ENCODE peak calls at places on chromosomes 13 and 19, in ten cellular contexts. Z, T, E, X, Q, K, U, S, V and G are unnamed samples.

GRCh38 chr13:35700661-35701060 is 224.2 kb upstream of the MAB21L1 start:
- DNase-seq in E (no peak), Q (no peak), U (no peak), S (no peak), V (peak), Z (no peak), X (no peak), K (peak), T (no peak), G (peak)

GRCh38 chr13:33303885-33304284 is 18.3 kb upstream of the STARD13 start:
- DNase-seq in Z (no peak), U (no peak), T (no peak), Q (peak), K (no peak), E (no peak), V (peak), X (no peak), S (no peak), G (no peak)

GRCh38 chr13:44389003-44389666 is 15.5 kb downstream of the SERP2 start:
- DNase-seq in T (no peak), E (no peak), S (no peak), U (no peak), Q (no peak), X (no peak), Z (no peak), K (no peak), V (no peak), G (no peak)

GRCh38 chr19:54577334-54577733 is 3.7 kb downstream of the LILRA2 start:
- DNase-seq in T (no peak), Z (no peak), V (no peak), U (no peak), E (no peak), Q (no peak), X (no peak), S (no peak), K (no peak), G (no peak)

GRCh38 chr13:100497394-100497793 is 91.2 kb downstream of the GGACT start:
- DNase-seq in E (peak), T (no peak), K (no peak), S (no peak), X (no peak), U (no peak), Z (no peak), V (peak), Q (peak), G (no peak)

GRCh38 chr13:106038752-106039151 is 496.7 kb downstream of the EFNB2 start:
- DNase-seq in V (peak), Z (no peak), T (no peak), X (no peak), K (peak), Q (peak), E (no peak), S (no peak), U (no peak), G (peak)

GRCh38 chr19:6048808-6049405 is 61.4 kb downstream of the RFX2 start:
- DNase-seq in X (peak), E (peak), T (peak), U (no peak), Q (peak), S (peak), V (peak), K (no peak), Z (peak), G (peak)

GRCh38 chr19:16073481-16073880 is 2.8 kb upstream of the TPM4 start:
- DNase-seq in T (no peak), Z (no peak), V (no peak), E (peak), K (no peak), X (no peak), Q (no peak), S (no peak), U (no peak), G (no peak)

GRCh38 chr19:926595-927043 is 784 bp downstream of the ARID3A start:
- DNase-seq in Z (no peak), K (no peak), S (no peak), X (no peak), E (peak), U (peak), V (peak), T (no peak), Q (peak), G (no peak)

GRCh38 chr19:10514211-10515145 is 2.8 kb downstream of the S1PR5 start:
- DNase-seq in V (peak), Z (peak), K (no peak), X (peak), T (no peak), Q (no peak), S (no peak), U (no peak), E (peak), G (no peak)

GRCh38 chr13:27728271-27728670 is 64.0 kb upstream of the GSX1 start:
- DNase-seq in X (peak), E (peak), Q (no peak), V (no peak), Z (no peak), S (peak), U (no peak), T (no peak), K (no peak), G (no peak)